ENCODE peak calls at places on chromosomes 16 and 17, in five cellular contexts. M is pancreas, J is endothelial cell of umbilical vein, C is IMR-90, X is testis. E is an unnamed sample. For H3K4me1, the result is how much of the 10 kb centered on the place peaks cover.

GRCh38 chr17:74199306-74200092 is 4.0 kb upstream of the RPL38 start:
- DNase-seq in C (no peak), X (peak), J (peak), M (no peak), E (peak)

GRCh38 chr16:57146735-57147134 is 39.1 kb downstream of the PSME3IP1 start:
- DNase-seq in J (no peak), X (no peak), M (no peak), C (no peak), E (no peak)

GRCh38 chr17:67779098-67779672 is 46.1 kb upstream of the BPTF start:
- DNase-seq in M (peak), J (peak), X (peak), C (peak), E (peak)

GRCh38 chr17:57874058-57874419 is 24.2 kb upstream of the MRPS23 start:
- DNase-seq in C (no peak), J (no peak), M (no peak), X (no peak), E (no peak)

GRCh38 chr17:44539664-44540063 is 17.6 kb upstream of the FZD2 start:
- DNase-seq in M (no peak), C (no peak), X (no peak), J (no peak), E (peak)

GRCh38 chr17:37699285-37699973 is 45.4 kb downstream of the HNF1B start:
- DNase-seq in C (no peak), J (no peak), X (no peak), M (no peak), E (no peak)

GRCh38 chr17:80475949-80476876 is at the start of gene NPTX1:
- DNase-seq in M (no peak), J (peak), X (no peak), C (no peak), E (no peak)

GRCh38 chr17:52209507-52209906 is 51.0 kb upstream of the CA10 start:
- DNase-seq in C (no peak), J (no peak), X (no peak), M (no peak), E (no peak)

GRCh38 chr17:4580291-4580690 is 4.0 kb upstream of the SMTNL2 start:
- DNase-seq in M (no peak), C (no peak), X (no peak), J (no peak), E (no peak)

GRCh38 chr17:76561332-76561731 is 21.5 kb downstream of the PRCD start:
- DNase-seq in C (peak), X (no peak), M (no peak), J (peak), E (no peak)

GRCh38 chr16:23434380-23434779 is 18.6 kb downstream of the COG7 start:
- DNase-seq in M (no peak), J (peak), X (no peak), C (peak), E (no peak)

GRCh38 chr16:4924593-4925378 is 12.2 kb downstream of the PPL start:
- DNase-seq in M (peak), J (no peak), X (no peak), C (no peak), E (peak)

GRCh38 chr16:54462766-54463165 is 176.2 kb upstream of the IRX3 start:
- DNase-seq in M (no peak), J (no peak), C (no peak), X (no peak), E (no peak)

GRCh38 chr17:75271955-75272847 is 1.2 kb upstream of the MIF4GD start:
- DNase-seq in X (peak), C (peak), M (no peak), J (no peak), E (no peak)

GRCh38 chr17:32943206-32943605 is 15.3 kb downstream of the TMEM98 start:
- DNase-seq in C (no peak), J (no peak), X (no peak), M (peak), E (peak)

GRCh38 chr17:29590261-29590978 is 972 bp upstream of the GIT1 start:
- DNase-seq in C (peak), M (no peak), X (no peak), J (no peak), E (no peak)

GRCh38 chr17:45148183-45149036 is at the start of gene HEXIM1:
- DNase-seq in J (peak), C (peak), X (peak), M (peak), E (peak)

GRCh38 chr17:39634384-39634871 is 2.5 kb upstream of the STARD3 start:
- DNase-seq in M (no peak), C (peak), X (no peak), J (peak), E (no peak)

GRCh38 chr17:69084911-69085310 is 24.2 kb upstream of the ABCA9 start:
- DNase-seq in X (no peak), C (no peak), J (no peak), M (no peak), E (peak)

GRCh38 chr16:48444574-48444973 is 59.4 kb upstream of the SIAH1 start:
- DNase-seq in J (peak), X (no peak), C (peak), M (no peak), E (peak)

GRCh38 chr16:51003850-51004566 is 147.1 kb downstream of the SALL1 start:
- DNase-seq in M (peak), J (no peak), X (no peak), C (no peak), E (no peak)

GRCh38 chr17:50684612-50685333 is 22.9 kb downstream of the ANKRD40 start:
- DNase-seq in M (peak), X (no peak), C (no peak), J (no peak), E (no peak)

GRCh38 chr17:21674242-21674731 is 18.0 kb upstream of the KCNJ18 start:
- DNase-seq in C (no peak), J (no peak), M (no peak), X (peak), E (no peak)

GRCh38 chr16:66850115-66850815 is 6.1 kb downstream of the CA7 start:
- DNase-seq in X (no peak), C (no peak), M (no peak), J (no peak), E (no peak)

GRCh38 chr16:15502041-15502725 is 67.8 kb downstream of the BMERB1 start:
- DNase-seq in X (no peak), C (peak), M (no peak), J (peak), E (no peak)

GRCh38 chr17:28416703-28417311 is 10.8 kb upstream of the SLC46A1 start:
- DNase-seq in M (peak), J (peak), X (peak), C (peak), E (peak)

GRCh38 chr17:82416771-82417170 is 1.4 kb upstream of the HEXD start:
- DNase-seq in M (no peak), X (no peak), J (no peak), C (no peak), E (no peak)

GRCh38 chr17:40577611-40578065 is 12.4 kb upstream of the CCR7 start:
- DNase-seq in J (no peak), X (no peak), M (no peak), C (no peak), E (no peak)

GRCh38 chr16:12271006-12271405 is 294.5 kb downstream of the SNX29 start:
- DNase-seq in J (no peak), M (no peak), C (peak), X (peak), E (peak)

GRCh38 chr16:19872179-19872863 is 12.3 kb downstream of the GPRC5B start:
- DNase-seq in C (no peak), X (no peak), J (no peak), M (no peak), E (no peak)

GRCh38 chr16:19875900-19876299 is 8.7 kb downstream of the GPRC5B start:
- DNase-seq in X (no peak), C (no peak), J (no peak), M (no peak), E (no peak)

GRCh38 chr16:19872935-19873334 is 11.7 kb downstream of the GPRC5B start:
- DNase-seq in J (no peak), M (no peak), C (no peak), X (peak), E (no peak)

GRCh38 chr16:19874816-19875546 is 9.7 kb downstream of the GPRC5B start:
- DNase-seq in C (no peak), X (no peak), J (no peak), M (no peak), E (no peak)

DNA sequence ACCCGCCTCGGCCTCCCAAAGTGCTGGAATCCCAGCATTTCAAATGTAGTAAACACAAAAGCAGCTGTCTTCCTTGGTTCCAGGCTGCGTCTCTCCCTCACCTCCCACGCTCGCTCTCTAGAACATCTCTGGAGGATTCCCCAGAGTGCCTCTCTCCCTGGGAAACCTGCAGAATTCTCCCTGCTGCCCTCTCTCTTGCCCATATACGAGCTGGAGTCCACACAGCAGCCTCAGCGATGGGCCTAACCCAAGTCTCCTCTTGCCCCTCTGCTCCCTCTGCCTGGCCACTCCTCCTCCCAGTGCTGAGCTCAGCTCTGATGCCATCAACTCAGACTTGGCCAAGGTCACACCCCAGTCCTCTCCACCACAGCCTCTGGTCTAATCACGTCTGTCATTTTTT is 10.6 kb downstream of the GPRC5B start:
- DNase-seq in C (no peak), M (no peak), J (no peak), X (peak), E (no peak)
- H3K4me1 ChIP-seq in C (under half), M (under half), J (under half), X (under half), E (under half)

DNA sequence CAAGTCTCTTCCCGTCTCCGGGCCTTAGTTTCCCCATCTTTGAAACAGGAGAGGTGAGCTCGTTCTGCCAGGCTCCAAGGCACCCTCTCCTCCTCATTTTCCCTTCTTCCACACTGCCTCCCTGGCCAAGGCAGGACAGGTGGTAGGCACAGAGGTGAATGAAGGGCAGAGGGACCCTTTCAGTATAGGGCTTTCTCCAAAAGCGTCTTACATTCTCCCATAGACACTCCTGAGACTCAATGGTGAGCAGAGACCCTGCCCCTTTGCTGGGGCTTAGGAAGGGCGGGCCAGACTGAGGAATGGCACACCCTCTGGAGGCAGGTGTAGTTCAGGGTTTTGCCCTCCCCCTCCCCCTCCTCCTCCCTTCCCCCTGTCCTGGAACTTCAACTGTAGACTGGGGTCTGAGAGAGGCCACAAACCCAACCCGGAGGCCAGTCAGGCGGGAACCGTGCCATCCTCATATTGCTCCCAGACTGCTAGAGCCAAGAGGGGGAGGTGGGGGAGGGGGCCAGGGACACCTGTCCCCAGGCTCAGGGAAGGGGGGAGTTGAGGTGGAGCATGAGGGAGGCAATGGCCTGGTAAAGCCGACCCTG is 1.9 kb downstream of the PLEKHH3 start:
- DNase-seq in J (no peak), M (peak), X (no peak), C (no peak), E (peak)
- H3K4me3 ChIP-seq in J (no peak), M (peak), X (peak), C (peak), E (peak)

GRCh38 chr17:8123695-8124349 is at the start of gene HES7:
- DNase-seq in J (peak), X (no peak), C (peak), M (no peak), E (peak)
- H3K4me1 ChIP-seq in J (under half), X (under half), C (under half), M (under half), E (under half)

GRCh38 chr16:85281181-85281580 is 168.9 kb upstream of the CIBAR2 start:
- DNase-seq in C (no peak), J (no peak), M (no peak), X (no peak), E (no peak)

GRCh38 chr16:85279874-85280545 is 167.7 kb upstream of the CIBAR2 start:
- DNase-seq in M (peak), X (peak), J (no peak), C (no peak), E (peak)

GRCh38 chr16:85279402-85279801 is 167.1 kb upstream of the CIBAR2 start:
- DNase-seq in C (no peak), X (no peak), J (no peak), M (no peak), E (peak)

GRCh38 chr16:85276741-85277140 is 164.5 kb upstream of the CIBAR2 start:
- DNase-seq in C (no peak), M (no peak), J (no peak), X (no peak), E (no peak)

DNA sequence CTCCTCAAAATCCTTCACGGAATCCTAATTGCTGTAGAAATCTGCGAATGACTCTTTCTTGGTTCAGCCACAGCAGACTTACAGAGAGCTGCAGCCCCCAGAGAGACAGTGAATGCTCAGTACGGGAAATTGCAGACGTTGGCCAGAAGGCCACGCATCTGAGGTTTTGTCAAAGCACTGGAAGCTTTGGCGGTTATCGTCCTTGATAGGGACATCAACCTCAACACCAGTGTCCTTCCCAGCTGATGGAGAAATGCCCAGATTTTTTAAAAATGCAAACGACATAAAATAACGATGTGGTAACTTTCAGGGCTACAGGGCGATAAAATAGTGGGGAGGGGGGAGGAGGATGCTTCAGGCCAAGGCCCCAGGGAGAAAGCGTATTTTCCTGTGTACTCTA is 166.6 kb upstream of the CIBAR2 start:
- DNase-seq in M (no peak), C (no peak), X (peak), J (no peak), E (no peak)
- H3K4me3 ChIP-seq in M (no peak), C (no peak), X (no peak), J (no peak), E (no peak)

GRCh38 chr16:24734382-24734781 is 4.9 kb downstream of the TNRC6A start:
- DNase-seq in X (no peak), M (no peak), J (no peak), C (peak), E (no peak)
- H3K4me1 ChIP-seq in X (half or more), M (under half), J (under half), C (under half), E (under half)

GRCh38 chr16:86503830-86504229 is 6.5 kb upstream of the FOXF1 start:
- DNase-seq in X (no peak), M (no peak), J (no peak), C (no peak), E (no peak)
- H3K4me3 ChIP-seq in X (no peak), M (no peak), J (no peak), C (no peak), E (no peak)

DNA sequence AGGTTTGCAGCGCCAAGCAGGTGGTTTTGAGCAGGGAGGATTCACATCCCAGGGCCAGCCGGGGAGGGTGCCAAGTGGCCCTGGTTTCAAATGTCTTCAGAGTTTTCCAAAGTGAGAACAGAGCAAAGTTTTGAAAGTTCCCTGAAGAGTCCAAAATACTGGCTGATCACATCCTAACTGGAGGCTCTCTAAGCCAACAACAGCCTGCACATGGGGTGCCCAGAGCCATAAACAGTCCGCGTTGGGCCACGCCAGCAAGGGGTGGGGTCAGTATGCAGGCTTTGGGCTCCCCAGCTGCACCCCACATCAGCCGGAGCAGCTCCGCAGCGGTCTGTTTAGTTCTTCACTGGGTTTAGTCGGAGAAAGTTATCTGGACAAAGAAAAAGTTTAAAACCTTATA is 150.9 kb downstream of the C16orf95 start:
- DNase-seq in C (no peak), J (no peak), X (no peak), M (no peak), E (no peak)
- H3K4me1 ChIP-seq in C (under half), J (under half), X (under half), M (under half), E (under half)

DNA sequence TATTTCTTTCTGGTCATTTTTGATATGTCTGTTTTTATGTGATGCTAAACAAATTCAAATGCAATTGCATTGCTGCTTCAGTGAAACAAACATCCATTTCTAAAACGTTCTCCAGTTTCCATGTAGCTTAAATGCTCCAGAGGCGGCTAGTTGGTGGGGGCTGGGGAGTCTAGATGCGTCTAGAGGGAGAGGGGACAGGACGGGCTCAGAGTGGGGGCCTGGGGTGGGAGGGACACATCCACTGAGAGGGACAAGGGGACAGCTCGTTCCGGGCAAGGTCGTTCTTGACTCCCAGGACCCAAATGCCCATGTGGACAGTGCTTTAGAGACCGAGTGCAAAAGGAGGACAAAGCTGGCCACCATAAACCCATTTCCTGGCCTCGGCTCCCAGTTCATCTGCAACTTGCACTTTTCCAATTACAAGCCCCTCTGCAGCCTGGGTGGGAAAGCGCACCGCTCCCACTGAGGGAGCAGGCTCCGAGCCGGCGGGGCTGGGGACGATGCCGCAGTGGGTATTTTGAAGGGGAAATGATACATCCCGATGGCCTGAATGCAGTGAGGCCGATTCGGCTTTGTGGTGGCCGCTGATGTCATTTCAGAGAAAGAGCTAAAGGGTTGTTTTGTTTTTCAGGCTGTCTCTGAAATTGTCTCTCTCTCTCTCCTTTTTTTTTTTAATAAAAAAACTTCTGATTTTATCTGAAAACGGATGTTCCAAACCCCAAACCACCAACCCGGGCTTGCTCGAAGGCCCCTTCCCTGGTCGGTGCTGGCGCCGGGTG is 102.5 kb downstream of the FOXL1 start:
- DNase-seq in C (no peak), J (peak), X (no peak), M (no peak), E (no peak)
- H3K4me3 ChIP-seq in C (no peak), J (no peak), X (no peak), M (no peak), E (no peak)

GRCh38 chr16:3127745-3128144 is 7.1 kb upstream of the ZNF213 start:
- DNase-seq in J (no peak), C (no peak), M (no peak), X (no peak), E (no peak)
- H3K4me1 ChIP-seq in J (under half), C (under half), M (under half), X (under half), E (under half)